ENCODE peak calls at places on chromosomes 7 and 10, in ten cellular contexts. G, I, Z, X, L, A, J, S, T and B are unnamed samples. For H3K4me1, the result is how much of the 10 kb centered on the place peaks cover.

GRCh38 chr7:48643420-48644013 is 280.8 kb upstream of the CDC14C start:
- DNase-seq in G (no peak), I (no peak), Z (no peak), X (no peak), L (no peak), A (no peak), J (no peak), S (no peak), T (no peak), B (no peak)

GRCh38 chr7:134750083-134751062 is 29.1 kb upstream of the CALD1 start:
- DNase-seq in G (no peak), I (peak), Z (peak), X (peak), L (peak), A (peak), J (peak), S (no peak), T (no peak), B (peak)

GRCh38 chr7:47720141-47720906 is 138.4 kb upstream of the TNS3 start:
- DNase-seq in G (peak), I (peak), Z (peak), X (peak), L (no peak), A (no peak), J (no peak), S (no peak), T (peak), B (no peak)

GRCh38 chr10:49355221-49355620 is 40.7 kb downstream of the DRGX start:
- DNase-seq in G (no peak), I (no peak), Z (no peak), X (no peak), L (no peak), A (no peak), J (no peak), S (no peak), T (no peak), B (no peak)

GRCh38 chr7:85074-85945 is 107.1 kb upstream of the FAM20C start:
- DNase-seq in G (no peak), I (peak), Z (peak), X (peak), L (no peak), A (peak), J (no peak), S (peak), T (peak), B (peak)

GRCh38 chr7:18473119-18473518 is 22.4 kb upstream of the HDAC9 start:
- DNase-seq in G (no peak), I (no peak), Z (no peak), X (no peak), L (no peak), A (no peak), J (no peak), S (no peak), T (no peak), B (no peak)

GRCh38 chr10:33336606-33337334 is 2.3 kb upstream of the NRP1 start:
- DNase-seq in G (peak), I (peak), Z (peak), X (peak), L (no peak), A (no peak), J (no peak), S (peak), T (peak), B (peak)

GRCh38 chr7:95476904-95477594 is 8.7 kb upstream of the ASB4 start:
- DNase-seq in G (no peak), I (peak), Z (peak), X (peak), L (peak), A (peak), J (peak), S (peak), T (peak), B (peak)

GRCh38 chr7:69674701-69675182 is 76.5 kb downstream of the AUTS2 start:
- DNase-seq in G (no peak), I (no peak), Z (no peak), X (no peak), L (no peak), A (no peak), J (no peak), S (no peak), T (no peak), B (no peak)

GRCh38 chr10:126101744-126102143 is 205.4 kb downstream of the FANK1 start:
- DNase-seq in G (no peak), I (no peak), Z (no peak), X (no peak), L (no peak), A (peak), J (no peak), S (no peak), T (no peak), B (no peak)

GRCh38 chr7:12458520-12459131 is 55.0 kb upstream of the VWDE start:
- DNase-seq in G (no peak), I (peak), Z (peak), X (no peak), L (peak), A (peak), J (no peak), S (no peak), T (no peak), B (no peak)

GRCh38 chr7:106068986-106069385 is 43.1 kb downstream of the SYPL1 start:
- DNase-seq in G (no peak), I (no peak), Z (peak), X (no peak), L (no peak), A (peak), J (peak), S (no peak), T (no peak), B (no peak)

GRCh38 chr10:68251146-68251545 is 19.2 kb upstream of the ATOH7 start:
- DNase-seq in G (no peak), I (no peak), Z (no peak), X (no peak), L (no peak), A (no peak), J (no peak), S (no peak), T (no peak), B (peak)

GRCh38 chr10:109062371-109062770 is 860.9 kb downstream of the XPNPEP1 start:
- DNase-seq in G (no peak), I (peak), Z (peak), X (no peak), L (no peak), A (no peak), J (no peak), S (no peak), T (no peak), B (no peak)

GRCh38 chr10:114250246-114250645 is 11.2 kb downstream of the VWA2 start:
- DNase-seq in G (no peak), I (no peak), Z (no peak), X (no peak), L (no peak), A (no peak), J (no peak), S (no peak), T (no peak), B (no peak)

GRCh38 chr7:155451522-155452239 is 6.2 kb upstream of the EN2 start:
- DNase-seq in G (peak), I (no peak), Z (no peak), X (no peak), L (no peak), A (no peak), J (no peak), S (no peak), T (no peak), B (no peak)

GRCh38 chr7:40918701-40919271 is 784.0 kb downstream of the SUGCT start:
- DNase-seq in G (no peak), I (peak), Z (peak), X (no peak), L (no peak), A (no peak), J (peak), S (no peak), T (no peak), B (no peak)

GRCh38 chr7:149862156-149862555 is 11.6 kb upstream of the ATP6V0E2 start:
- DNase-seq in G (peak), I (no peak), Z (no peak), X (no peak), L (no peak), A (no peak), J (no peak), S (no peak), T (no peak), B (no peak)
- H3K4me1 ChIP-seq in G (under half), I (under half), Z (under half), X (under half), L (under half), A (under half), J (under half), S (under half), T (under half), B (under half)

DNA sequence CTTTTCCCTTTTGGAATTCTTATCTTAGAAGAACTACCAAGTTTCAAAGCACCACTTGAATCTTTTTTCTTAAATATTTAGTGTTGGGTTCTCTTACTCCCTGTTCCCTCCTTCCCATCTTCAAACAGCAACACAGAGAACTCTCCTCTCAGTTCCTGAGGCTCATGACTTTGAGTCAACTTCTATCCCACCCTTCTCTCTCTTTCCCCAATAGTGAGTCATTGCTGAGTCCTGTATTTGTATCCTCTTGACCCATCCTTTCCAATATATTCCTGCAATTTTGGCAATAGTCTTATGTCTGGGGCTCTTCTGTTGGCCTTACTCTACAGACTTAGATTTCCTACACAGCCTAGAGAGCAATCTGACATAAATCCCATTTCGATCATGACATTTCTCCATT is 20.8 kb upstream of the JCAD start:
- DNase-seq in G (no peak), I (no peak), Z (peak), X (no peak), L (no peak), A (no peak), J (no peak), S (no peak), T (no peak), B (no peak)
- H3K4me1 ChIP-seq in G (under half), I (under half), Z (under half), X (under half), L (under half), A (under half), J (under half), S (under half), T (under half), B (under half)

GRCh38 chr10:124739119-124739921 is 4.9 kb downstream of the FAM53B start:
- DNase-seq in G (peak), I (no peak), Z (no peak), X (no peak), L (no peak), A (no peak), J (no peak), S (peak), T (no peak), B (peak)
- H3K4me1 ChIP-seq in G (half or more), I (under half), Z (under half), X (half or more), L (half or more), A (half or more), J (half or more), S (under half), T (half or more), B (under half)

GRCh38 chr10:110824660-110825059 is 47.1 kb upstream of the PDCD4 start:
- DNase-seq in G (no peak), I (no peak), Z (no peak), X (no peak), L (no peak), A (no peak), J (no peak), S (no peak), T (no peak), B (no peak)

GRCh38 chr10:110825510-110825909 is 46.2 kb upstream of the PDCD4 start:
- DNase-seq in G (no peak), I (no peak), Z (no peak), X (no peak), L (no peak), A (no peak), J (no peak), S (no peak), T (no peak), B (no peak)

GRCh38 chr10:110822065-110822707 is 49.5 kb upstream of the PDCD4 start:
- DNase-seq in G (no peak), I (no peak), Z (no peak), X (no peak), L (no peak), A (no peak), J (no peak), S (no peak), T (no peak), B (no peak)

GRCh38 chr10:110822708-110823291 is 48.9 kb upstream of the PDCD4 start:
- DNase-seq in G (no peak), I (no peak), Z (no peak), X (no peak), L (no peak), A (no peak), J (no peak), S (no peak), T (no peak), B (peak)

DNA sequence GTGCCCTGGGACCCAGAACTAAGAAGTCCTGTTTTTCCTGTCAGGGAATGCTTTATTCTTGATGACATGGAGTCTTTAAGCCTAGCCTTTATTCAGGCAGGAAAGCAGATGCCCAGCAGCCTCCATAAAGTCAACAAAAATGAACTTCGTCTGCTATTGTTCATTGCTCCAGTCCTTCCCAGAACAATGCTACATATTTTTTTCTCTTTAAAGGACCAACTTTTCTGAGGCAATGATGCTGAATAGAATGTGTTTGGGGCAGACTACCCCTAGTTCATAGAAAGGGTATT is 47.6 kb upstream of the PDCD4 start:
- DNase-seq in G (no peak), I (no peak), Z (no peak), X (no peak), L (no peak), A (no peak), J (no peak), S (no peak), T (no peak), B (no peak)
- H3K4me1 ChIP-seq in G (under half), I (under half), Z (under half), X (under half), L (half or more), A (under half), J (under half), S (under half), T (half or more), B (under half)

GRCh38 chr10:29255117-29255516 is 33.8 kb upstream of the LYZL1 start:
- DNase-seq in G (no peak), I (no peak), Z (no peak), X (no peak), L (no peak), A (no peak), J (no peak), S (no peak), T (no peak), B (no peak)
- H3K4me1 ChIP-seq in G (under half), I (under half), Z (under half), X (under half), L (under half), A (under half), J (under half), S (under half), T (under half), B (under half)